ENCODE peak calls at places on chromosomes 4 and X, in five cellular contexts. One of them, this sample, is unnamed.
A peak's percentile ranks its signal among the peaks of the same experiment; 100 is the strongest.

GRCh38 chr4:13348216-13348615 is 135.9 kb downstream of the RAB28 start:
- DNase-seq in H9: no peak
- DNase-seq in mesendoderm: no peak
- DNase-seq in neuronal stem cell: no peak
- DNase-seq in H1: no peak
- DNase-seq in this sample: no peak

GRCh38 chr4:173128199-173128890 is 40.3 kb upstream of the GALNT7 start:
- DNase-seq in H9: no peak
- DNase-seq in mesendoderm: no peak
- DNase-seq in neuronal stem cell: no peak
- DNase-seq in H1: no peak
- DNase-seq in this sample: no peak

GRCh38 chr4:15240764-15241163 is 187.1 kb upstream of the C1QTNF7 start:
- DNase-seq in H9: no peak
- DNase-seq in mesendoderm: no peak
- DNase-seq in neuronal stem cell: no peak
- DNase-seq in H1: no peak
- DNase-seq in this sample: peak; percentile 61

GRCh38 chr4:165464813-165465381 is 86.1 kb downstream of the CPE start:
- DNase-seq in H9: no peak
- DNase-seq in mesendoderm: peak; percentile 40
- DNase-seq in neuronal stem cell: peak; percentile 20
- DNase-seq in H1: no peak
- DNase-seq in this sample: peak; percentile 48

GRCh38 chr4:109658871-109659410 is 44.3 kb downstream of the CASP6 start:
- DNase-seq in H9: no peak
- DNase-seq in mesendoderm: no peak
- DNase-seq in neuronal stem cell: no peak
- DNase-seq in H1: no peak
- DNase-seq in this sample: peak; percentile 6

GRCh38 chr4:113961322-113961698 is 18.1 kb downstream of the ARSJ start:
- DNase-seq in H9: no peak
- DNase-seq in mesendoderm: no peak
- DNase-seq in neuronal stem cell: no peak
- DNase-seq in H1: no peak
- DNase-seq in this sample: peak; percentile 84

GRCh38 chr4:18976884-18977283 is 955.3 kb upstream of the LCORL start:
- DNase-seq in H9: no peak
- DNase-seq in mesendoderm: no peak
- DNase-seq in neuronal stem cell: no peak
- DNase-seq in H1: no peak
- DNase-seq in this sample: no peak

GRCh38 chr4:7040760-7041159 is 2.4 kb upstream of the TADA2B start:
- DNase-seq in H9: no peak
- DNase-seq in mesendoderm: no peak
- DNase-seq in neuronal stem cell: no peak
- DNase-seq in H1: no peak
- DNase-seq in this sample: no peak

GRCh38 chr4:183932576-183932975 is 27.5 kb downstream of the STOX2 start:
- DNase-seq in H9: no peak
- DNase-seq in mesendoderm: no peak
- DNase-seq in neuronal stem cell: no peak
- DNase-seq in H1: no peak
- DNase-seq in this sample: no peak

GRCh38 chr4:185524888-185525863 is 10.1 kb downstream of the PDLIM3 start:
- DNase-seq in H9: no peak
- DNase-seq in mesendoderm: no peak
- DNase-seq in neuronal stem cell: no peak
- DNase-seq in H1: no peak
- DNase-seq in this sample: peak; percentile 30

GRCh38 chr4:75007891-75008290 is 75.0 kb downstream of the PARM1 start:
- DNase-seq in H9: no peak
- DNase-seq in mesendoderm: no peak
- DNase-seq in neuronal stem cell: no peak
- DNase-seq in H1: peak; percentile 19
- DNase-seq in this sample: no peak

GRCh38 chrX:40936827-40937226 is 148.4 kb upstream of the USP9X start:
- DNase-seq in H9: no peak
- DNase-seq in mesendoderm: no peak
- DNase-seq in neuronal stem cell: no peak
- DNase-seq in H1: no peak
- DNase-seq in this sample: no peak

GRCh38 chr4:122341906-122342305 is 36.9 kb upstream of the ADAD1 start:
- DNase-seq in H9: no peak
- DNase-seq in mesendoderm: no peak
- DNase-seq in neuronal stem cell: no peak
- DNase-seq in H1: no peak
- DNase-seq in this sample: peak; percentile 87

GRCh38 chrX:48897157-48897620 is 379 bp downstream of the TIMM17B start:
- DNase-seq in H9: peak; percentile 85
- DNase-seq in mesendoderm: peak; percentile 91
- DNase-seq in neuronal stem cell: peak; percentile 72
- DNase-seq in H1: no peak
- DNase-seq in this sample: peak; percentile 66

GRCh38 chrX:105375816-105376215 is 155.3 kb upstream of the TEX13A start:
- DNase-seq in H9: no peak
- DNase-seq in mesendoderm: no peak
- DNase-seq in neuronal stem cell: no peak
- DNase-seq in H1: no peak
- DNase-seq in this sample: no peak

GRCh38 chrX:103248553-103248952 is 6.4 kb downstream of the TCEAL8 start:
- DNase-seq in H9: no peak
- DNase-seq in mesendoderm: no peak
- DNase-seq in neuronal stem cell: no peak
- DNase-seq in H1: no peak
- DNase-seq in this sample: peak; percentile 10
- H3K9ac ChIP-seq in H9: no peak overlapping the region
- H3K9ac ChIP-seq in mesendoderm: no peak overlapping the region
- H3K9ac ChIP-seq in neuronal stem cell: no peak overlapping the region
- H3K9ac ChIP-seq in H1: no peak overlapping the region
- H3K9ac ChIP-seq in this sample: no peak overlapping the region

DNA sequence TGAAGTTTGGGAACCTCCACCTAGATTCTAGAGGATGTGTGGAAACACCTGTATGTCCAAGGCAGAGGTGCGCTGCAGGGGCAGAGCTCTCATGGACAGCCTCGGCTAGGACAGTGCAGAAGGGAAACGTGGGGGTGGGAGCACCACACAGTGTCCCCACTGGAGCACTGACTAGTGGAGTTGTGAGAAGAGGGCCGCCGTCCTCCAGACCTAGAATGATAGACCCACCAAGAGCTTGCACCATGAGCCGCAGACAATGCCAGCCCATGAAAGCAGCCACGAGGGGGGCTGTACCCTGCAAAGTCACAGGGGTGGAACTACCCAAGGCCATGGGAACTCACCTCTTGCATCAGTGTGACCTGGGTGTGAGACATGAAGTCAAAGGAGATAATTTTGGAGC is 274.5 kb upstream of the FMR1 start:
- DNase-seq in H9: no peak
- DNase-seq in mesendoderm: no peak
- DNase-seq in neuronal stem cell: no peak
- DNase-seq in H1: no peak
- DNase-seq in this sample: no peak
- H2BK120ac ChIP-seq in H9: no peak overlapping the region
- H2BK120ac ChIP-seq in mesendoderm: no peak overlapping the region
- H2BK120ac ChIP-seq in neuronal stem cell: no peak overlapping the region
- H2BK120ac ChIP-seq in H1: no peak overlapping the region
- H2BK120ac ChIP-seq in this sample: no peak overlapping the region

GRCh38 chrX:155959018-155959587 is 38.4 kb upstream of the IL9R start:
- DNase-seq in H9: no peak
- DNase-seq in mesendoderm: peak; percentile 80
- DNase-seq in neuronal stem cell: no peak
- DNase-seq in H1: no peak
- DNase-seq in this sample: no peak
- H3K9ac ChIP-seq in H9: peak overlapping the region; percentile 12
- H3K9ac ChIP-seq in mesendoderm: peak overlapping the region; percentile 75
- H3K9ac ChIP-seq in neuronal stem cell: no peak overlapping the region
- H3K9ac ChIP-seq in H1: no peak overlapping the region
- H3K9ac ChIP-seq in this sample: no peak overlapping the region

GRCh38 chr4:78553526-78554060 is 2.0 kb downstream of the ANXA3 start:
- DNase-seq in H9: no peak
- DNase-seq in mesendoderm: no peak
- DNase-seq in neuronal stem cell: no peak
- DNase-seq in H1: no peak
- DNase-seq in this sample: no peak
- H2BK120ac ChIP-seq in H9: no peak overlapping the region
- H2BK120ac ChIP-seq in mesendoderm: peak overlapping the region; percentile 73
- H2BK120ac ChIP-seq in neuronal stem cell: no peak overlapping the region
- H2BK120ac ChIP-seq in H1: no peak overlapping the region
- H2BK120ac ChIP-seq in this sample: peak overlapping the region; percentile 16

GRCh38 chr4:26173619-26174018 is 147.2 kb upstream of the RBPJ start:
- DNase-seq in H9: no peak
- DNase-seq in mesendoderm: no peak
- DNase-seq in neuronal stem cell: no peak
- DNase-seq in H1: no peak
- DNase-seq in this sample: peak; percentile 93

GRCh38 chr4:26175016-26175786 is 145.6 kb upstream of the RBPJ start:
- DNase-seq in H9: no peak
- DNase-seq in mesendoderm: no peak
- DNase-seq in neuronal stem cell: no peak
- DNase-seq in H1: no peak
- DNase-seq in this sample: no peak

GRCh38 chr4:26175905-26176304 is 144.9 kb upstream of the RBPJ start:
- DNase-seq in H9: no peak
- DNase-seq in mesendoderm: no peak
- DNase-seq in neuronal stem cell: no peak
- DNase-seq in H1: no peak
- DNase-seq in this sample: no peak

GRCh38 chr4:26174033-26174432 is 146.8 kb upstream of the RBPJ start:
- DNase-seq in H9: no peak
- DNase-seq in mesendoderm: peak; percentile 60
- DNase-seq in neuronal stem cell: no peak
- DNase-seq in H1: no peak
- DNase-seq in this sample: no peak

GRCh38 chr4:26171953-26172352 is 148.9 kb upstream of the RBPJ start:
- DNase-seq in H9: no peak
- DNase-seq in mesendoderm: no peak
- DNase-seq in neuronal stem cell: no peak
- DNase-seq in H1: no peak
- DNase-seq in this sample: peak; percentile 100
- H3K9ac ChIP-seq in H9: no peak overlapping the region
- H3K9ac ChIP-seq in mesendoderm: no peak overlapping the region
- H3K9ac ChIP-seq in neuronal stem cell: no peak overlapping the region
- H3K9ac ChIP-seq in H1: no peak overlapping the region
- H3K9ac ChIP-seq in this sample: peak overlapping the region; percentile 23

GRCh38 chr4:56755901-56756300 is 65.6 kb downstream of the SPINK2 start:
- DNase-seq in H9: no peak
- DNase-seq in mesendoderm: peak; percentile 30
- DNase-seq in neuronal stem cell: no peak
- DNase-seq in H1: no peak
- DNase-seq in this sample: no peak
- H2BK120ac ChIP-seq in H9: no peak overlapping the region
- H2BK120ac ChIP-seq in mesendoderm: no peak overlapping the region
- H2BK120ac ChIP-seq in neuronal stem cell: no peak overlapping the region
- H2BK120ac ChIP-seq in H1: no peak overlapping the region
- H2BK120ac ChIP-seq in this sample: no peak overlapping the region

GRCh38 chr4:20297246-20297645 is 45.5 kb downstream of the SLIT2 start:
- DNase-seq in H9: no peak
- DNase-seq in mesendoderm: no peak
- DNase-seq in neuronal stem cell: no peak
- DNase-seq in H1: no peak
- DNase-seq in this sample: peak; percentile 32
- H3K9ac ChIP-seq in H9: no peak overlapping the region
- H3K9ac ChIP-seq in mesendoderm: no peak overlapping the region
- H3K9ac ChIP-seq in neuronal stem cell: no peak overlapping the region
- H3K9ac ChIP-seq in H1: no peak overlapping the region
- H3K9ac ChIP-seq in this sample: no peak overlapping the region

This sample was measured in IMR-90.